ENCODE peak calls at places on chromosome 15, in nine cellular contexts. T is GM06990; F is heart right ventricle; E is activated naive CD4-positive, alpha-beta T cell; Z is NCI-H1092; X is RCC 7860; D is NCI-H1105 treated with DMSO at 0.1 percent for 48 hours; I is stimulated activated CD4-positive, alpha-beta T cell treated with anti-CD3 and anti-CD28 coated beads, Interleukin-2, amount 100 ng/mL, for 4 hours; L is kidney tubule cell. R is an unnamed sample.

GRCh38 chr15:90893175-90894090 is 9.1 kb downstream of the FES start:
- DNase-seq in T (no peak), F (no peak), E (no peak), Z (no peak), X (no peak), D (no peak), I (no peak), L (no peak), R (no peak)

GRCh38 chr15:57559875-57560274 is 31.8 kb upstream of the MYZAP start:
- DNase-seq in T (no peak), F (peak), E (peak), Z (peak), X (peak), D (peak), I (peak), L (peak), R (peak)

GRCh38 chr15:41465822-41466421 is 27.8 kb upstream of the ITPKA start:
- DNase-seq in T (no peak), F (no peak), E (no peak), Z (no peak), X (peak), D (peak), I (no peak), L (peak), R (peak)

GRCh38 chr15:68559342-68560310 is 19.2 kb upstream of the CORO2B start:
- DNase-seq in T (peak), F (peak), E (peak), Z (peak), X (peak), D (peak), I (peak), L (peak), R (peak)

GRCh38 chr15:94001113-94001919 is 230.0 kb upstream of the MCTP2 start:
- DNase-seq in T (no peak), F (no peak), E (no peak), Z (no peak), X (no peak), D (no peak), I (no peak), L (no peak), R (no peak)

GRCh38 chr15:58282060-58282708 is 144.0 kb downstream of the AQP9 start:
- DNase-seq in T (no peak), F (no peak), E (no peak), Z (no peak), X (no peak), D (no peak), I (no peak), L (no peak), R (no peak)

GRCh38 chr15:36175781-36176211 is 403.6 kb upstream of the CDIN1 start:
- DNase-seq in T (no peak), F (no peak), E (no peak), Z (no peak), X (no peak), D (no peak), I (no peak), L (no peak), R (no peak)

GRCh38 chr15:77811270-77811669 is 178.6 kb upstream of the LINGO1 start:
- DNase-seq in T (no peak), F (no peak), E (no peak), Z (no peak), X (no peak), D (no peak), I (no peak), L (no peak), R (no peak)

GRCh38 chr15:74995779-74996765 is 709 bp downstream of the SCAMP5 start:
- DNase-seq in T (no peak), F (no peak), E (no peak), Z (peak), X (no peak), D (peak), I (no peak), L (no peak), R (peak)

R was measured in RKO.